ENCODE peak calls at places on chromosomes 12 and 14, in ten cellular contexts. W is left ventricle myocardium inferior, E is thyroid gland, F is thoracic aorta, U is heart left ventricle, Y is prostate gland, R is uterus, M is bronchial epithelial cell, N is astrocyte of the spinal cord, S is cardiac muscle cell. Z is an unnamed sample.
A peak's percentile ranks its signal among the peaks of the same experiment; 100 is the strongest.

GRCh38 chr14:75070383-75070782 is 942 bp downstream of the ZC2HC1C start:
- DNase-seq in W (no peak), E (peak; percentile 58), F (no peak), U (no peak), Y (no peak), R (peak; percentile 63), M (no peak), N (no peak), S (no peak), Z (no peak)

GRCh38 chr12:989751-990278 is 1.2 kb upstream of the ERC1 start:
- DNase-seq in W (no peak), E (peak; percentile 10), F (no peak), U (no peak), Y (peak; percentile 7), R (peak; percentile 29), M (peak; percentile 52), N (peak; percentile 76), S (peak; percentile 74), Z (peak; percentile 85)

GRCh38 chr14:100582496-100583165 is 4.6 kb downstream of the BEGAIN start:
- DNase-seq in W (peak; percentile 9), E (no peak), F (no peak), U (no peak), Y (no peak), R (no peak), M (no peak), N (no peak), S (no peak), Z (no peak)

GRCh38 chr12:4214912-4215861 is 58.4 kb upstream of the CCND2 start:
- DNase-seq in W (peak; percentile 71), E (peak; percentile 18), F (no peak), U (peak; percentile 61), Y (no peak), R (no peak), M (peak; percentile 28), N (no peak), S (peak; percentile 56), Z (peak; percentile 5)

GRCh38 chr12:95881331-95881955 is 22.7 kb downstream of the SNRPF start:
- DNase-seq in W (no peak), E (no peak), F (no peak), U (no peak), Y (no peak), R (no peak), M (no peak), N (peak; percentile 62), S (peak; percentile 25), Z (peak; percentile 50)

GRCh38 chr14:61751475-61751989 is 10.7 kb upstream of the SNAPC1 start:
- DNase-seq in W (no peak), E (no peak), F (no peak), U (no peak), Y (no peak), R (no peak), M (no peak), N (no peak), S (peak; percentile 28), Z (peak; percentile 23)

GRCh38 chr12:60201891-60202290 is 606.1 kb downstream of the SLC16A7 start:
- DNase-seq in W (no peak), E (no peak), F (no peak), U (no peak), Y (no peak), R (no peak), M (no peak), N (peak; percentile 7), S (peak; percentile 25), Z (peak; percentile 82)

GRCh38 chr14:30657050-30657449 is 34.9 kb downstream of the SCFD1 start:
- DNase-seq in W (no peak), E (no peak), F (no peak), U (no peak), Y (no peak), R (no peak), M (no peak), N (no peak), S (peak; percentile 75), Z (no peak)

GRCh38 chr12:1697253-1697652 is 6.4 kb downstream of the ADIPOR2 start:
- DNase-seq in W (no peak), E (no peak), F (no peak), U (no peak), Y (no peak), R (no peak), M (no peak), N (no peak), S (no peak), Z (no peak)

GRCh38 chr14:71536927-71537772 is 395.1 kb upstream of the RGS6 start:
- DNase-seq in W (no peak), E (no peak), F (no peak), U (no peak), Y (no peak), R (no peak), M (no peak), N (no peak), S (no peak), Z (no peak)

GRCh38 chr12:31363416-31363809 is 37.5 kb upstream of the SINHCAF start:
- DNase-seq in W (no peak), E (no peak), F (no peak), U (no peak), Y (no peak), R (no peak), M (no peak), N (no peak), S (no peak), Z (no peak)

GRCh38 chr12:31361730-31362114 is 35.8 kb upstream of the SINHCAF start:
- DNase-seq in W (no peak), E (no peak), F (no peak), U (no peak), Y (no peak), R (no peak), M (no peak), N (no peak), S (no peak), Z (no peak)

GRCh38 chr12:31362115-31362758 is 36.3 kb upstream of the SINHCAF start:
- DNase-seq in W (no peak), E (no peak), F (no peak), U (no peak), Y (peak; percentile 14), R (no peak), M (peak; percentile 15), N (no peak), S (no peak), Z (peak; percentile 38)

GRCh38 chr12:31363826-31364225 is 37.9 kb upstream of the SINHCAF start:
- DNase-seq in W (no peak), E (no peak), F (no peak), U (no peak), Y (no peak), R (no peak), M (no peak), N (no peak), S (no peak), Z (no peak)

GRCh38 chr12:31362759-31363415 is 36.9 kb upstream of the SINHCAF start:
- DNase-seq in W (no peak), E (peak; percentile 20), F (no peak), U (no peak), Y (peak; percentile 46), R (no peak), M (peak; percentile 44), N (no peak), S (no peak), Z (peak; percentile 8)
- H3K4me3 ChIP-seq in W (no peak overlapping the region), E (no peak overlapping the region), F (no peak overlapping the region), U (no peak overlapping the region), Y (no peak overlapping the region), R (no peak overlapping the region), M (no peak overlapping the region), N (no peak overlapping the region), S (no peak overlapping the region), Z (no peak overlapping the region)

DNA sequence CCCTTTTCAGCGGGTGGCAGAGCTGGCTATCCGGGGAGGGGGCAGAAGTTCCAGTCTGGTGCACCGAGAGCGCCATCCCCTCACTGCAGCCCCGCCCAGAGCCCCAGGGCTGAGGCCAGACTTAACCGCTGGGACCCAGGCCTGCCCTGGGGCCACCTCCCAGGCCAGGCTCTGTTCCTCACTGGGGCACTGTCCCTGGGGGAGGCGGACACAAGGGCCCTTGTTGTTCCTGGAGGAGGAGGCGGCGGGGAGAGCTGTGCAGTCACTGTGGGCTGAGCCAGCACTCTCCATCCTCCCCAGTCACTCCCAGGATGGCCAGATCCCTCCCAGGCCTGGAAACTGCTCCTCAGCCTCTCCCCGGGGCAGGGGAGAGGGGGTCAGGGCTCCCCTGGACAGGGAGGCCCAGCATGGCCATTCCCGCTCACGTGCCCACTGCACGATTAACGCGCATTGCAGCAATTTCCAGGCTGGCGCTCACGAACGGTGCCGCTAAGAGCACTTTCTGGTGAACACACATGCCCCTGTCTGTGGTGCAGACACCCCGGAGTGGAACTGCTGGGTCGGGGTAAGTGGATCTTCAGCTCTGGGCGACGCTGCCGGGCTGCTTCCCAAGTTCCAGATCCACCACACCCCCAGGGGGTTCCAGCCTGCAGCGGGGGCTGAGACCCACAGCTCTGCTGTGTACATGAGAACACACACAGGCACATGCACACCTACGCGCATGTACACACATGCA is 89.8 kb upstream of the SFSWAP start:
- DNase-seq in W (no peak), E (no peak), F (no peak), U (no peak), Y (no peak), R (no peak), M (no peak), N (no peak), S (no peak), Z (no peak)
- H3K4me3 ChIP-seq in W (no peak overlapping the region), E (no peak overlapping the region), F (no peak overlapping the region), U (no peak overlapping the region), Y (no peak overlapping the region), R (no peak overlapping the region), M (no peak overlapping the region), N (no peak overlapping the region), S (no peak overlapping the region), Z (no peak overlapping the region)

DNA sequence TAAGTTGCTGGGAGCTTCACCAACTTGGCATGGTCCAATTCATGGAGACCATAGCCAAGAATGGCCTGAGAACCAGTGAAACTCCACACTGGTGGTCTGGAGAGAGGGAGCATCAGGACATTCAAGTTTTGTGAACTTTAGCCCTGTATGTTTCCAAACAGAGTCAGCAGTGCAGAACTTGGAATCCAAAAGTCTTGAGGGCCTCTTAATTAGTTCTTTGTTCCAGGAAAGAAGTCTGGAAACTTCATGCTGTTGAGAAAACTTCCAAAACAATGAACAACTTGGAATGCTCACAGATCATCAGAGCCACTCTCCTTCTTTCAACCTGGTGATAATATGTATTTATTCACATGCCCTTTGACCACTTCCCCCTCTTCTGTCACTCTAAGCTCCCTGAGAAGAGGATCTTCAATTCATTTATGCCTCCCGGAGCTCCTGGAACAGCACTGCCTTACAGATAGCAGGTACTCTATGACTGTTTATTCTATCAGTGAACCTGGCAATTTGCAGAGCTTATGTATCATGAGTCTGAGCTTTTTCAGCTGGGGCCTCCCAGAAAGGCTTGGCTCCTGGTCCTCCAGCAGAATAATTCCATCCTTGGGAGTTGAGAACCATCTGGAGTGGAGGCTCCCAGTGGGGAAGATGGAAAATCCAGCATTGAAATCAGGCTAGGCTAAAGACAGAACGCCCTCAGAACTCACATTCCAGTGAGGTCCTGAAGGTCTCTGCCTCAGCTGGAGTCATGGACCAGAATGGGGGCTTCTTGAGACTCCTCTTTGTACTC is 191.4 kb downstream of the KTN1 start:
- DNase-seq in W (no peak), E (no peak), F (no peak), U (peak; percentile 31), Y (no peak), R (no peak), M (no peak), N (no peak), S (no peak), Z (no peak)
- H3K4me3 ChIP-seq in W (no peak overlapping the region), E (no peak overlapping the region), F (no peak overlapping the region), U (no peak overlapping the region), Y (no peak overlapping the region), R (no peak overlapping the region), M (no peak overlapping the region), N (no peak overlapping the region), S (no peak overlapping the region), Z (no peak overlapping the region)

DNA sequence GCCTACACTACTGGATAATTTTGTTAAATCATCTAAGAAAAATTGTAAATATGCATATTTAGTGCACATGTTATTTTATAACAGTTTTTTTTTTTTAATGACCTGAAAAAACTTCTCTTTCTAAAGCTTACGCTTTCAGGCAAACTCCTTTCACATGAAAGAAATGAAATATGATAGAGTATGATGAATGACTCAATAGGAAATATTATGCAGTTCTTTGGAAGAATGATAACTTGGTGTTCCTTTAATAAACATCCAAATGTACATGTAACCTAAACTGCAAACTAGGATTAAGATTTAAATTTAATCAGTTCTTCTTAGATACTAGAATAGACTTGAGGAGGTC is 136.6 kb downstream of the FGD4 start:
- DNase-seq in W (no peak), E (no peak), F (no peak), U (no peak), Y (no peak), R (no peak), M (peak; percentile 35), N (no peak), S (no peak), Z (no peak)
- H3K4me3 ChIP-seq in W (peak overlapping the region; percentile 66), E (no peak overlapping the region), F (peak overlapping the region; percentile 78), U (peak overlapping the region; percentile 54), Y (no peak overlapping the region), R (peak overlapping the region; percentile 36), M (no peak overlapping the region), N (peak overlapping the region; percentile 50), S (no peak overlapping the region), Z (peak overlapping the region; percentile 61)

Z was measured in choroid plexus epithelial cell.